ENCODE peak calls at places on chromosome 20, in five cellular contexts. G is SW480, H is AG20443, Z is AML-193, X is transverse colon. A is an unnamed sample.

GRCh38 chr20:46582648-46583047 is 32.2 kb upstream of the OCSTAMP start:
- DNase-seq in Z (no peak), X (no peak), G (no peak), H (no peak), A (no peak)

GRCh38 chr20:4332466-4332865 is 317.1 kb upstream of the RNF24 start:
- DNase-seq in X (no peak), H (no peak), G (no peak), Z (no peak), A (no peak)

GRCh38 chr20:58656825-58657224 is 5.7 kb downstream of the STX16 start:
- DNase-seq in G (no peak), H (no peak), Z (no peak), X (no peak), A (no peak)

GRCh38 chr20:52313335-52313963 is 121.9 kb upstream of the ZFP64 start:
- DNase-seq in G (peak; percentile 66), Z (no peak), H (peak; percentile 82), X (no peak), A (peak; percentile 68)

GRCh38 chr20:42747765-42748411 is 441.8 kb downstream of the PTPRT start:
- DNase-seq in Z (no peak), H (no peak), G (no peak), X (no peak), A (no peak)

GRCh38 chr20:49987868-49988690 is 5.3 kb downstream of the SNAI1 start:
- DNase-seq in Z (no peak), X (no peak), G (no peak), H (no peak), A (no peak)

GRCh38 chr20:64232794-64233193 is 22.8 kb upstream of the PCMTD2 start:
- DNase-seq in X (no peak), G (peak; percentile 71), H (no peak), Z (no peak), A (no peak)

GRCh38 chr20:31527266-31527665 is 13.0 kb downstream of the HM13 start:
- DNase-seq in X (no peak), Z (no peak), H (no peak), G (no peak), A (no peak)

GRCh38 chr20:60136640-60137411 is 178.6 kb downstream of the CDH26 start:
- DNase-seq in H (no peak), X (no peak), Z (peak; percentile 63), G (peak; percentile 16), A (no peak)

GRCh38 chr20:29314294-29314693 is 1943.2 kb upstream of the DEFB115 start:
- DNase-seq in Z (no peak), X (no peak), H (no peak), G (no peak), A (no peak)

GRCh38 chr20:8244637-8245036 is 112.6 kb downstream of the PLCB1 start:
- DNase-seq in G (no peak), Z (peak; percentile 42), H (peak; percentile 33), X (no peak), A (peak; percentile 40)

GRCh38 chr20:35271073-35271882 is 6.6 kb downstream of the MMP24OS start:
- DNase-seq in H (no peak), G (no peak), Z (no peak), X (no peak), A (no peak)

GRCh38 chr20:62253398-62253797 is 15.1 kb downstream of the OSBPL2 start:
- DNase-seq in X (no peak), G (no peak), Z (no peak), H (no peak), A (no peak)

GRCh38 chr20:24778585-24779031 is 170.5 kb upstream of the CST7 start:
- DNase-seq in H (no peak), X (peak; percentile 19), G (no peak), Z (no peak), A (no peak)

GRCh38 chr20:44406572-44407100 is 51.1 kb downstream of the HNF4A start:
- DNase-seq in Z (no peak), X (peak; percentile 77), G (peak; percentile 41), H (no peak), A (peak; percentile 8)

GRCh38 chr20:62929051-62929538 is 2.8 kb upstream of the DIDO1 start:
- DNase-seq in G (peak; percentile 28), X (peak; percentile 81), H (peak; percentile 87), Z (no peak), A (peak; percentile 83)

GRCh38 chr20:45918182-45918737 is 6.3 kb upstream of the PLTP start:
- DNase-seq in X (peak; percentile 28), G (no peak), H (no peak), Z (no peak), A (peak; percentile 51)

GRCh38 chr20:49908258-49908565 is 7.1 kb downstream of the SPATA2 start:
- DNase-seq in Z (no peak), G (no peak), X (no peak), H (no peak), A (no peak)

GRCh38 chr20:17835941-17836861 is 132.4 kb downstream of the SNX5 start:
- DNase-seq in H (peak; percentile 84), Z (no peak), G (no peak), X (peak; percentile 47), A (peak; percentile 73)

GRCh38 chr20:56422824-56423189 is 10.7 kb downstream of the CASS4 start:
- DNase-seq in X (no peak), G (peak; percentile 70), H (no peak), Z (no peak), A (no peak)

GRCh38 chr20:3749689-3750639 is 17.5 kb downstream of the HSPA12B start:
- DNase-seq in X (no peak), G (no peak), H (peak; percentile 73), Z (no peak), A (peak; percentile 64)

GRCh38 chr20:47557791-47558190 is 56.1 kb downstream of the NCOA3 start:
- DNase-seq in H (no peak), Z (no peak), G (no peak), X (no peak), A (no peak)

GRCh38 chr20:34516038-34516873 is at the start of gene DYNLRB1:
- DNase-seq in H (peak; percentile 97), X (peak; percentile 98), G (peak; percentile 97), Z (peak; percentile 83), A (peak; percentile 99)

GRCh38 chr20:38667417-38667956 is 56.8 kb upstream of the SLC32A1 start:
- DNase-seq in Z (no peak), G (no peak), H (no peak), X (no peak), A (no peak)

A was measured in hepatocyte.